ENCODE peak calls at places on chromosomes 12 and 14, in eight cellular contexts. Q, X, Z, L, Y, M, C and J are unnamed samples.

GRCh38 chr12:10810068-10810467 is at the start of gene TAS2R9:
- DNase-seq in X (no peak), Y (no peak), M (no peak), Z (no peak), Q (no peak), C (no peak), L (no peak), J (no peak)

GRCh38 chr12:62361048-62361447 is 100.8 kb downstream of the USP15 start:
- DNase-seq in Y (no peak), M (no peak), Q (no peak), L (no peak), C (no peak), Z (no peak), X (no peak), J (no peak)

GRCh38 chr12:111529424-111530368 is 69.4 kb downstream of the ATXN2 start:
- DNase-seq in L (peak; percentile 27), Z (peak; percentile 52), Y (peak; percentile 39), Q (no peak), M (peak; percentile 42), C (no peak), X (peak; percentile 59), J (peak; percentile 43)

GRCh38 chr12:110921262-110921661 is 883 bp upstream of the MYL2 start:
- DNase-seq in L (no peak), X (no peak), Q (no peak), C (no peak), M (no peak), Z (no peak), Y (no peak), J (no peak)

GRCh38 chr14:49919825-49920224 is 26.9 kb downstream of the ARF6 start:
- DNase-seq in X (no peak), C (no peak), Z (no peak), L (no peak), Y (no peak), M (no peak), Q (no peak), J (no peak)

GRCh38 chr12:107225626-107226025 is 132.3 kb upstream of the CRY1 start:
- DNase-seq in C (no peak), Q (no peak), Z (no peak), Y (no peak), X (no peak), L (no peak), M (no peak), J (no peak)

GRCh38 chr14:73227812-73228781 is 9.2 kb upstream of the PAPLN start:
- DNase-seq in Z (no peak), C (peak; percentile 40), Q (no peak), L (peak; percentile 47), Y (peak; percentile 57), X (no peak), M (no peak), J (peak; percentile 65)

GRCh38 chr12:119938049-119938667 is 50.9 kb upstream of the BICDL1 start:
- DNase-seq in Q (no peak), C (no peak), X (peak; percentile 75), Y (peak; percentile 51), Z (peak; percentile 63), M (peak; percentile 52), L (no peak), J (peak; percentile 20)

GRCh38 chr12:118136559-118137003 is 657 bp downstream of the PEBP1 start:
- DNase-seq in C (peak; percentile 84), Z (peak; percentile 42), Q (peak; percentile 85), L (peak; percentile 60), X (peak; percentile 27), Y (peak; percentile 60), M (no peak), J (peak; percentile 65)

GRCh38 chr14:105136401-105137322 is 31.9 kb downstream of the JAG2 start:
- DNase-seq in L (no peak), X (no peak), M (no peak), Z (no peak), Y (no peak), C (no peak), Q (peak; percentile 56), J (no peak)

GRCh38 chr12:94684416-94684815 is 34.1 kb upstream of the TMCC3 start:
- DNase-seq in C (no peak), Q (no peak), M (no peak), X (no peak), Z (no peak), L (no peak), Y (no peak), J (no peak)

GRCh38 chr12:93786669-93787397 is 109.7 kb downstream of the CRADD start:
- DNase-seq in Y (no peak), M (no peak), X (no peak), Z (no peak), Q (no peak), C (no peak), L (no peak), J (no peak)

GRCh38 chr14:36068777-36069534 is 107.6 kb downstream of the PTCSC3 start:
- DNase-seq in Q (no peak), L (no peak), Z (no peak), X (no peak), Y (no peak), M (no peak), C (no peak), J (no peak)
- H3K27ac ChIP-seq in Q (peak overlapping the region; percentile 47), L (no peak overlapping the region), Z (no peak overlapping the region), X (no peak overlapping the region), Y (no peak overlapping the region), M (no peak overlapping the region), C (no peak overlapping the region), J (no peak overlapping the region)

GRCh38 chr12:66060361-66060907 is 70.1 kb downstream of the LLPH start:
- DNase-seq in X (no peak), Q (no peak), L (no peak), Z (no peak), C (no peak), M (no peak), Y (no peak), J (no peak)

GRCh38 chr12:66061076-66061475 is 69.5 kb downstream of the LLPH start:
- DNase-seq in Z (no peak), L (no peak), Y (no peak), X (no peak), C (no peak), Q (no peak), M (no peak), J (no peak)

GRCh38 chr12:66062280-66062605 is 68.3 kb downstream of the LLPH start:
- DNase-seq in Q (no peak), Z (no peak), Y (no peak), X (no peak), L (no peak), M (no peak), C (no peak), J (no peak)

GRCh38 chr12:66061557-66062279 is 68.8 kb downstream of the LLPH start:
- DNase-seq in X (no peak), M (no peak), Y (no peak), C (no peak), L (no peak), Z (no peak), Q (no peak), J (no peak)

GRCh38 chr12:66059670-66060069 is 70.9 kb downstream of the LLPH start:
- DNase-seq in X (no peak), M (no peak), Y (no peak), C (no peak), Z (no peak), Q (no peak), L (no peak), J (no peak)
- H3K27ac ChIP-seq in X (no peak overlapping the region), M (no peak overlapping the region), Y (no peak overlapping the region), C (no peak overlapping the region), Z (no peak overlapping the region), Q (no peak overlapping the region), L (no peak overlapping the region), J (no peak overlapping the region)

GRCh38 chr12:12399906-12400305 is 43.0 kb downstream of the BORCS5 start:
- DNase-seq in L (no peak), X (no peak), Z (no peak), C (no peak), Y (peak; percentile 70), M (no peak), Q (no peak), J (peak; percentile 24)

GRCh38 chr12:12398026-12398859 is 41.4 kb downstream of the BORCS5 start:
- DNase-seq in Q (peak; percentile 67), Z (no peak), L (peak; percentile 29), Y (peak; percentile 77), C (no peak), M (no peak), X (no peak), J (no peak)

GRCh38 chr12:12399161-12399560 is 42.3 kb downstream of the BORCS5 start:
- DNase-seq in L (no peak), Y (no peak), M (no peak), Z (no peak), C (no peak), X (no peak), Q (no peak), J (no peak)

GRCh38 chr12:12397184-12397583 is 40.3 kb downstream of the BORCS5 start:
- DNase-seq in Q (no peak), Y (no peak), C (no peak), L (no peak), M (no peak), X (no peak), Z (no peak), J (no peak)

GRCh38 chr12:12396727-12397126 is 39.8 kb downstream of the BORCS5 start:
- DNase-seq in C (no peak), Z (no peak), Q (no peak), Y (no peak), X (no peak), L (no peak), M (no peak), J (no peak)
- H3K27ac ChIP-seq in C (no peak overlapping the region), Z (no peak overlapping the region), Q (no peak overlapping the region), Y (peak overlapping the region; percentile 76), X (no peak overlapping the region), L (no peak overlapping the region), M (no peak overlapping the region), J (no peak overlapping the region)

GRCh38 chr12:54341343-54341742 is 16.4 kb downstream of the COPZ1 start:
- DNase-seq in Z (no peak), M (no peak), Q (no peak), X (no peak), Y (no peak), L (no peak), C (no peak), J (no peak)

GRCh38 chr12:54340845-54341244 is 15.9 kb downstream of the COPZ1 start:
- DNase-seq in X (no peak), Y (no peak), Q (no peak), M (no peak), L (no peak), Z (no peak), C (no peak), J (no peak)

GRCh38 chr12:54337854-54338650 is 13.1 kb downstream of the COPZ1 start:
- DNase-seq in Y (peak; percentile 22), X (no peak), Z (no peak), C (no peak), L (no peak), M (no peak), Q (no peak), J (peak; percentile 49)

GRCh38 chr12:54337280-54337842 is 12.4 kb downstream of the COPZ1 start:
- DNase-seq in M (no peak), Z (peak; percentile 61), Q (no peak), C (no peak), Y (peak; percentile 26), X (no peak), L (no peak), J (peak; percentile 55)

DNA sequence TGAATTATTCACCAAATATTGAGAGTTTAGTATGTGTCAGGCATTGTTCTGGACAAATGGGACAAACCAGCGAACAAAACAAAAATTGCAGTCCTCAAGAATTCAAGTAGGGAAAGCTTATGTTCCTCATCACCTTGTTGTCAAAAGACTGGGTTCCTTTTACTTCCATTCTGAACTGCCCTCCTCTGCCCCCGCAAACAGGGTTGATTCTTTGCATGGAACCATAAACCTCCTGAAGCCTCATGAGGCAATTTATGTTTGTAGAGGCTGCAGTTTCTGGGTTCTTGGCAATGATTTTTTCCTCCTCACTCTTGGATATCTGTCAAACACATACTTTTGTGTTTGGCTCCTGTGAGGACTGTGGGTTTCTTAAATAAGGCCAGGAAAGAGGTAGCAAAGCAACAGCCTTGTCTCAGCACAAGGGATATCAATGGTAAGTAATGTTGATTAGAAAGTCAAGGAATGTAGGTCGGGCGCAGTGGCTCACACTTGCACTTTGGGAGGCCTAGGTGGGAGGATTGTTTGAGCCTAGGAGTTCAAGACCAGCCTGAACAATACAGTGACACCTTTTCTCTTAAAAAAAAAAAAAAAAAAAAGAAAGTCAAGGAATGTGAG is 13.9 kb downstream of the COPZ1 start:
- DNase-seq in L (no peak), Y (no peak), Z (no peak), C (no peak), Q (no peak), M (no peak), X (no peak), J (no peak)
- H3K27ac ChIP-seq in L (no peak overlapping the region), Y (no peak overlapping the region), Z (peak overlapping the region; percentile 93), C (no peak overlapping the region), Q (no peak overlapping the region), M (no peak overlapping the region), X (no peak overlapping the region), J (no peak overlapping the region)